ENCODE peak calls at places on chromosomes 7 and 10, in five cellular contexts. One of them, this sample, is unnamed.
A peak's percentile ranks its signal among the peaks of the same experiment; 100 is the strongest.

GRCh38 chr7:28840515-28841125 is 117.5 kb downstream of the TRIL start:
- DNase-seq in NCI-H460: no peak
- DNase-seq in activated naive CD4-positive, alpha-beta T cell: no peak
- DNase-seq in NCI-H2081: peak; percentile 34
- DNase-seq in stimulated activated CD8-positive, alpha-beta memory T cell treated with anti-CD3 and anti-CD28 coated beads, Interleukin-7, amount 100 ng/mL, for 24 hours: no peak
- DNase-seq in this sample: no peak

GRCh38 chr7:38211940-38212339 is 33.9 kb downstream of the STARD3NL start:
- DNase-seq in NCI-H2081: no peak
- DNase-seq in activated naive CD4-positive, alpha-beta T cell: no peak
- DNase-seq in stimulated activated CD8-positive, alpha-beta memory T cell treated with anti-CD3 and anti-CD28 coated beads, Interleukin-7, amount 100 ng/mL, for 24 hours: no peak
- DNase-seq in NCI-H460: no peak
- DNase-seq in this sample: no peak

GRCh38 chr7:44735403-44736165 is 13.1 kb upstream of the ZMIZ2 start:
- DNase-seq in activated naive CD4-positive, alpha-beta T cell: no peak
- DNase-seq in stimulated activated CD8-positive, alpha-beta memory T cell treated with anti-CD3 and anti-CD28 coated beads, Interleukin-7, amount 100 ng/mL, for 24 hours: no peak
- DNase-seq in NCI-H2081: no peak
- DNase-seq in NCI-H460: peak; percentile 96
- DNase-seq in this sample: no peak

GRCh38 chr10:46289209-46289810 is 2.5 kb downstream of the ANTXRL start:
- DNase-seq in activated naive CD4-positive, alpha-beta T cell: no peak
- DNase-seq in NCI-H460: no peak
- DNase-seq in NCI-H2081: no peak
- DNase-seq in stimulated activated CD8-positive, alpha-beta memory T cell treated with anti-CD3 and anti-CD28 coated beads, Interleukin-7, amount 100 ng/mL, for 24 hours: no peak
- DNase-seq in this sample: no peak

GRCh38 chr10:78935697-78936407 is 132.9 kb upstream of the ZMIZ1 start:
- DNase-seq in NCI-H2081: no peak
- DNase-seq in activated naive CD4-positive, alpha-beta T cell: no peak
- DNase-seq in NCI-H460: no peak
- DNase-seq in stimulated activated CD8-positive, alpha-beta memory T cell treated with anti-CD3 and anti-CD28 coated beads, Interleukin-7, amount 100 ng/mL, for 24 hours: no peak
- DNase-seq in this sample: no peak

GRCh38 chr10:46104071-46104585 is 58.1 kb upstream of the MSMB start:
- DNase-seq in stimulated activated CD8-positive, alpha-beta memory T cell treated with anti-CD3 and anti-CD28 coated beads, Interleukin-7, amount 100 ng/mL, for 24 hours: no peak
- DNase-seq in NCI-H2081: no peak
- DNase-seq in NCI-H460: no peak
- DNase-seq in activated naive CD4-positive, alpha-beta T cell: no peak
- DNase-seq in this sample: no peak

GRCh38 chr10:37067576-37067975 is 57.8 kb upstream of the ANKRD30A start:
- DNase-seq in stimulated activated CD8-positive, alpha-beta memory T cell treated with anti-CD3 and anti-CD28 coated beads, Interleukin-7, amount 100 ng/mL, for 24 hours: no peak
- DNase-seq in NCI-H460: no peak
- DNase-seq in NCI-H2081: no peak
- DNase-seq in activated naive CD4-positive, alpha-beta T cell: no peak
- DNase-seq in this sample: no peak

GRCh38 chr10:110348351-110348750 is 43.6 kb upstream of the SMNDC1 start:
- DNase-seq in NCI-H2081: no peak
- DNase-seq in activated naive CD4-positive, alpha-beta T cell: no peak
- DNase-seq in stimulated activated CD8-positive, alpha-beta memory T cell treated with anti-CD3 and anti-CD28 coated beads, Interleukin-7, amount 100 ng/mL, for 24 hours: no peak
- DNase-seq in NCI-H460: no peak
- DNase-seq in this sample: no peak

GRCh38 chr10:31830887-31831286 is 97.7 kb downstream of the ARHGAP12 start:
- DNase-seq in NCI-H2081: no peak
- DNase-seq in activated naive CD4-positive, alpha-beta T cell: no peak
- DNase-seq in NCI-H460: no peak
- DNase-seq in stimulated activated CD8-positive, alpha-beta memory T cell treated with anti-CD3 and anti-CD28 coated beads, Interleukin-7, amount 100 ng/mL, for 24 hours: no peak
- DNase-seq in this sample: no peak